ENCODE peak calls at places on chromosomes 7 and 10, in ten cellular contexts. M is heart left ventricle; E is effector memory CD4-positive, alpha-beta T cell; C is PC-3; F is left ventricle myocardium inferior; H is HAP-1; P is stomach; T is OCI-LY7; J is SK-N-SH; X is SJSA1. B is an unnamed sample. For H3K4me1, the result is how much of the 10 kb centered on the place peaks cover.

GRCh38 chr7:151796091-151796870 is 80.6 kb downstream of the PRKAG2 start:
- DNase-seq in M (peak), E (no peak), C (peak), F (peak), H (no peak), P (peak), T (no peak), J (no peak), X (peak), B (peak)

GRCh38 chr7:105365541-105366534 is 22.9 kb downstream of the SRPK2 start:
- DNase-seq in M (no peak), E (no peak), C (peak), F (no peak), H (no peak), P (no peak), T (no peak), J (no peak), X (no peak), B (no peak)

GRCh38 chr10:96358851-96359540 is at the start of gene OPALIN:
- DNase-seq in M (no peak), E (no peak), C (no peak), F (no peak), H (no peak), P (no peak), T (no peak), J (no peak), X (no peak), B (no peak)

GRCh38 chr10:125152646-125153368 is 7.6 kb downstream of the CTBP2 start:
- DNase-seq in M (peak), E (no peak), C (no peak), F (peak), H (no peak), P (peak), T (no peak), J (no peak), X (no peak), B (no peak)

GRCh38 chr7:21476429-21476828 is 48.5 kb downstream of the SP4 start:
- DNase-seq in M (no peak), E (no peak), C (no peak), F (no peak), H (no peak), P (no peak), T (no peak), J (no peak), X (no peak), B (no peak)

GRCh38 chr7:79820387-79820786 is 314.2 kb upstream of the GNAI1 start:
- DNase-seq in M (peak), E (no peak), C (peak), F (peak), H (peak), P (no peak), T (no peak), J (peak), X (no peak), B (no peak)

GRCh38 chr7:90613088-90613498 is 17.0 kb downstream of the CDK14 start:
- DNase-seq in M (no peak), E (no peak), C (no peak), F (no peak), H (no peak), P (no peak), T (no peak), J (no peak), X (no peak), B (no peak)

GRCh38 chr7:22729180-22729579 is 2.2 kb downstream of the IL6 start:
- DNase-seq in M (no peak), E (no peak), C (no peak), F (no peak), H (no peak), P (no peak), T (no peak), J (no peak), X (no peak), B (no peak)

DNA sequence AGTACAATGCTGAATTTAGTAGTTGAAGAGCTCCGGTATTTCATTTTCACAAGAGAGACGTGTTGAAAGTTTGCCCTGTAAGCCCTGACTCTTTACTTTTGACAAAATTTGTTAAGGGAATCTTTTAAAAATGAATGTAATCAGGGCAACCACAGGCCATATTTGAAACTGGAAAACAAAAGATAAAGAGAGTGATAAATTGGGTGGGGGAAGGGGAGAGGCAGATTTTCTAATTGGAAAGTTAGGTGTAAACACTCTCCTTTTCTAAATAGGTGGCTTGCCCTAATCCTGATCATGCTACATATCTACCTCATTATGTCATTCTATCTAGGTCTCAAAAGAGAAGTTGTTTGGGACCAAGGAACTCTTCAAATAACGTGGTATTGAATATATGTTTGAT is 90.7 kb downstream of the CABCOCO1 start:
- DNase-seq in M (no peak), E (no peak), C (no peak), F (no peak), H (no peak), P (no peak), T (no peak), J (no peak), X (no peak), B (no peak)
- H3K4me1 ChIP-seq in M (under half), E (under half), C (under half), F (under half), H (under half), P (under half), T (under half), J (under half), X (half or more), B (under half)

GRCh38 chr10:75466016-75466415 is 34.6 kb downstream of the LRMDA start:
- DNase-seq in M (no peak), E (no peak), C (no peak), F (no peak), H (no peak), P (no peak), T (no peak), J (no peak), X (no peak), B (no peak)
- H3K4me1 ChIP-seq in M (under half), E (under half), C (under half), F (under half), H (under half), P (under half), T (under half), J (under half), X (under half), B (under half)

DNA sequence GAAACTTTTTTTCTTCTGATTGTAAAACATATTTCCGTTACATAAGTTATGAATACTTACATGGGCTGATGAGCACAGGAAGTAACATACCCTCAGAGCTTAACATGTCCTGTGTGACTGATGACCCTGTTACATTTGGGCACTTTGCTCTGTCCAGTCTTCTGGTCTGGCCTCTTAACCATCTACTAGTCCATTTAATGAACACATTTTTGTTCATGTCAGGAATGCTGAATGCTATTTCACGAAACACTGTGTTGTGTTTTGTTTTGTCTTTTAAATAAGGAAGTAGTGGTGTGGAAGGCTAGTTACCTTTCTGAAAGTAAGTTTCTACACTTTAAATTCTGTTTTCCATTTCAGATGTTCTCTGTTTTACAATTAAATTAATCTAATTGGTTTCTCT is 77.7 kb downstream of the RBM33 start:
- DNase-seq in M (no peak), E (no peak), C (no peak), F (no peak), H (no peak), P (no peak), T (peak), J (no peak), X (no peak), B (no peak)
- H3K4me1 ChIP-seq in M (under half), E (under half), C (under half), F (under half), H (under half), P (under half), T (half or more), J (under half), X (under half), B (under half)

GRCh38 chr7:6478186-6478585 is 30.4 kb upstream of the DAGLB start:
- DNase-seq in M (no peak), E (no peak), C (no peak), F (no peak), H (no peak), P (no peak), T (peak), J (no peak), X (no peak), B (no peak)

GRCh38 chr7:6476596-6477374 is 29.0 kb upstream of the DAGLB start:
- DNase-seq in M (no peak), E (no peak), C (no peak), F (no peak), H (no peak), P (no peak), T (peak), J (no peak), X (no peak), B (no peak)

GRCh38 chr7:6480323-6480660 is 32.5 kb upstream of the DAGLB start:
- DNase-seq in M (no peak), E (no peak), C (no peak), F (no peak), H (no peak), P (no peak), T (no peak), J (no peak), X (no peak), B (no peak)

GRCh38 chr7:6481445-6481844 is 33.7 kb upstream of the DAGLB start:
- DNase-seq in M (no peak), E (no peak), C (no peak), F (no peak), H (no peak), P (no peak), T (no peak), J (no peak), X (no peak), B (no peak)

DNA sequence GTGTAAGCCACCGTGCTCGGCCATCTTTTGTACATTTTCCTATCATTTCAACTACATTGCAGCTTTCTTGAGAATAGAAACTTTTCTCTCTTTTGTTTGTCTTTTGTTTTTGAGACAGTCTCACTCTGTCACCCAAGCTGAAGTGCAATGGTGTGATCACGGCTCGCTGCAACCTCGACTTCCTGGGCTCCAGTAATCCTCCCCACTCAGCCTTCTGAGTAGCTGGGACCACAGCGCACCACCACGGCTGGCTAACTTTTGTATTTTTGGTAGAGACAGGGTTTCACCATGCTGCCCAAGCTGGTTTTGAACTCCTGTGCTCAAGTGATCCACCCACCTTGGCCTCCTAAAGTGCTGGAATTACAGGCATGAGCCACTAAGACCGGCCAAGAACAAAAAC is 31.3 kb upstream of the DAGLB start:
- DNase-seq in M (no peak), E (no peak), C (no peak), F (no peak), H (no peak), P (no peak), T (peak), J (no peak), X (no peak), B (no peak)
- H3K4me1 ChIP-seq in M (under half), E (under half), C (under half), F (half or more), H (under half), P (half or more), T (under half), J (under half), X (under half), B (half or more)

GRCh38 chr7:101172005-101172853 is 6.9 kb upstream of the VGF start:
- DNase-seq in M (no peak), E (no peak), C (no peak), F (no peak), H (no peak), P (no peak), T (peak), J (peak), X (no peak), B (no peak)
- H3K4me1 ChIP-seq in M (under half), E (under half), C (under half), F (under half), H (under half), P (under half), T (under half), J (under half), X (under half), B (under half)

GRCh38 chr10:1115262-1115955 is 59.2 kb downstream of the WDR37 start:
- DNase-seq in M (no peak), E (no peak), C (no peak), F (no peak), H (no peak), P (peak), T (peak), J (no peak), X (peak), B (no peak)
- H3K4me1 ChIP-seq in M (under half), E (under half), C (under half), F (half or more), H (under half), P (under half), T (under half), J (under half), X (under half), B (under half)

DNA sequence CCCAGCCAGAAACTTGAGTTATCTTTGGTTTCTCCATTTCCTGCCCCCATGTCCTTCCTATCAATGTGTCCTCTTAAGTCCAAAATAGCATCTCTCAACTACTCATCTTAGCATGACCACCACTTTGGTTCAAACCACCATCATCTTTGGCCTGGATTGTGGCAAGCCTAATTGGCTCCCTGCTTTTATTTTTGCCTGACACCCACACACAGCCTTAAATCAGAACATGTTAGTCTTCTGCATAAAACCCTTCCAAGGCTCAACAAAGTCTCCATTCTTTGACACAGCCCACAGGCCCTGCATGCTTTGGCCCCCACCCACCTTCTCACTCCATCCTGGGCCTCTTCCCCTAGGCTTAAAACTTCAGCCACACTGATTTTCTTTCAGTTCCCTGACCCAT is 2.0 kb upstream of the TSPAN14 start:
- DNase-seq in M (no peak), E (no peak), C (no peak), F (no peak), H (no peak), P (no peak), T (no peak), J (no peak), X (no peak), B (no peak)
- H3K4me1 ChIP-seq in M (under half), E (under half), C (under half), F (under half), H (under half), P (under half), T (under half), J (under half), X (under half), B (under half)

B was measured in spleen.